ENCODE peak calls at places on chromosomes 5 and 9, in five cellular contexts. D is K562, K is HepG2, J is A549, W is GM12878. A is an unnamed sample.

GRCh38 chr9:112757300-112757883 is 6.8 kb downstream of the SNX30 start:
- DNase-seq in J (no peak), W (no peak), D (no peak), K (no peak), A (no peak)

GRCh38 chr9:118569151-118569550 is 800.1 kb downstream of the BRINP1 start:
- DNase-seq in J (no peak), D (no peak), K (no peak), W (no peak), A (no peak)

GRCh38 chr5:140575309-140575708 is 10.7 kb downstream of the SLC35A4 start:
- DNase-seq in K (peak; percentile 76), W (no peak), D (peak; percentile 61), J (peak; percentile 61), A (no peak)

GRCh38 chr5:94009161-94009560 is 267.8 kb upstream of the POU5F2 start:
- DNase-seq in W (no peak), J (no peak), D (no peak), K (no peak), A (no peak)

GRCh38 chr5:142906863-142907671 is 136.9 kb downstream of the ARHGAP26 start:
- DNase-seq in D (no peak), W (no peak), J (no peak), K (no peak), A (no peak)

GRCh38 chr9:108543251-108543768 is 312.5 kb downstream of the ACTL7B start:
- DNase-seq in J (peak; percentile 82), K (no peak), D (no peak), W (no peak), A (no peak)

GRCh38 chr5:138668451-138668850 is 84.8 kb upstream of the CTNNA1 start:
- DNase-seq in K (peak; percentile 27), D (no peak), J (no peak), W (no peak), A (peak; percentile 34)

GRCh38 chr5:59107692-59108091 is 524.8 kb downstream of the RAB3C start:
- DNase-seq in D (no peak), K (no peak), J (peak; percentile 89), W (no peak), A (no peak)

GRCh38 chr5:143758750-143759149 is 53.2 kb upstream of the HMHB1 start:
- DNase-seq in D (no peak), W (peak; percentile 51), K (no peak), J (no peak), A (no peak)

GRCh38 chr9:21395778-21396717 is 10.8 kb upstream of the IFNA2 start:
- DNase-seq in D (no peak), J (peak; percentile 42), W (no peak), K (peak; percentile 10), A (no peak)

GRCh38 chr5:180873628-180874520 is 12.8 kb upstream of the ZFP62 start:
- DNase-seq in D (peak; percentile 77), W (peak; percentile 36), J (no peak), K (no peak), A (no peak)

GRCh38 chr5:36870399-36871040 is 6.0 kb upstream of the NIPBL start:
- DNase-seq in J (peak; percentile 74), K (peak; percentile 72), W (no peak), D (peak; percentile 70), A (no peak)

GRCh38 chr5:54159153-54159836 is 151.1 kb downstream of the ARL15 start:
- DNase-seq in J (peak; percentile 74), W (no peak), K (peak; percentile 7), D (peak; percentile 54), A (no peak)

GRCh38 chr5:6733411-6734242 is 20.4 kb downstream of the TENT4A start:
- DNase-seq in W (no peak), K (no peak), D (no peak), J (no peak), A (no peak)

GRCh38 chr9:69936427-69936826 is 107.2 kb upstream of the MAMDC2 start:
- DNase-seq in J (peak; percentile 20), K (no peak), D (no peak), W (no peak), A (no peak)

GRCh38 chr5:174303437-174304045 is 258.0 kb downstream of the NSG2 start:
- DNase-seq in J (no peak), W (no peak), K (no peak), D (no peak), A (no peak)

GRCh38 chr5:142770650-142771609 is 753 bp downstream of the ARHGAP26 start:
- DNase-seq in W (no peak), D (peak; percentile 13), K (peak; percentile 69), J (peak; percentile 61), A (no peak)

GRCh38 chr9:127741831-127742434 is 6.8 kb upstream of the TOR2A start:
- DNase-seq in K (peak; percentile 37), D (peak; percentile 91), J (peak; percentile 81), W (no peak), A (peak; percentile 96)

GRCh38 chr9:130852801-130853200 is 17.7 kb downstream of the ABL1 start:
- DNase-seq in J (no peak), D (no peak), K (no peak), W (no peak), A (no peak)

GRCh38 chr9:124010665-124011321 is 775 bp upstream of the LHX2 start:
- DNase-seq in W (no peak), K (no peak), D (no peak), J (peak; percentile 52), A (peak; percentile 81)

GRCh38 chr5:153094333-153094732 is 396.1 kb upstream of the GRIA1 start:
- DNase-seq in J (no peak), K (no peak), D (no peak), W (no peak), A (no peak)

GRCh38 chr9:133857639-133858038 is 119.5 kb upstream of the SARDH start:
- DNase-seq in W (no peak), J (no peak), K (no peak), D (no peak), A (no peak)

GRCh38 chr9:133854785-133855184 is 116.6 kb upstream of the SARDH start:
- DNase-seq in W (no peak), K (no peak), D (no peak), J (no peak), A (no peak)

GRCh38 chr9:133858771-133859170 is 120.6 kb upstream of the SARDH start:
- DNase-seq in J (no peak), D (no peak), K (no peak), W (no peak), A (no peak)

GRCh38 chr9:133855802-133856592 is 117.8 kb upstream of the SARDH start:
- DNase-seq in D (no peak), W (no peak), J (no peak), K (peak; percentile 44), A (no peak)

GRCh38 chr9:133856798-133857197 is 118.6 kb upstream of the SARDH start:
- DNase-seq in K (no peak), D (no peak), W (no peak), J (no peak), A (no peak)
- H3K27ac ChIP-seq in K (no peak overlapping the region), D (no peak overlapping the region), W (no peak overlapping the region), J (no peak overlapping the region), A (no peak overlapping the region)

DNA sequence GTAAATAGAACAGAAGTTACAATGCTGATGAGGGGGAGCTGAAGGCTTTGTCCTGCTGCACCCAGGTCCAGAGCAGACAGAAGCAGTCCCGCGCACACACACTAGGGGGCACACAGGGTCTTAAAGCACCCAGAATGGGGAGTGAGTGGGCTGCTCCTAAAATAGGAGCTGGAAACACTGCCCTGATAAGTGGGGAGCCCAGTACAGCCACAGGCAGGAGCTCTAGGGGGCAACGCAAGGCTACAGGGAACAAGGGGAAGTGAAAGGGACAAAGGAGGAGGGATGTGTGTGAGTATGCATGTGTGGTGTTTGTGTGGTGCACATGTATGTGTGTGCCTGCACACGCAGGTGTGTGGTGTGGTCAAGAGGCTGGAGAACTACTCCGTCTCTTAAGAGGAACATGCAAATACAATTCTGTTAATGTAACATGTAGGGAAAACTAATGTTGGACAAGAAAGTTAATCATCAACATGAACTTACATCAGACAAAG is 191.5 kb downstream of the ROR2 start:
- DNase-seq in K (peak; percentile 25), W (peak; percentile 37), J (peak; percentile 55), D (peak; percentile 71), A (peak; percentile 93)
- TF ChIP-seq HDAC2 in K (no peak), W (no peak), J (no peak), D (no peak), A (no peak)

GRCh38 chr9:38027714-38028113 is 41.3 kb downstream of the SHB start:
- DNase-seq in J (no peak), D (no peak), W (no peak), K (no peak), A (no peak)
- H3K27ac ChIP-seq in J (peak overlapping the region; percentile 84), D (no peak overlapping the region), W (no peak overlapping the region), K (no peak overlapping the region), A (no peak overlapping the region)

DNA sequence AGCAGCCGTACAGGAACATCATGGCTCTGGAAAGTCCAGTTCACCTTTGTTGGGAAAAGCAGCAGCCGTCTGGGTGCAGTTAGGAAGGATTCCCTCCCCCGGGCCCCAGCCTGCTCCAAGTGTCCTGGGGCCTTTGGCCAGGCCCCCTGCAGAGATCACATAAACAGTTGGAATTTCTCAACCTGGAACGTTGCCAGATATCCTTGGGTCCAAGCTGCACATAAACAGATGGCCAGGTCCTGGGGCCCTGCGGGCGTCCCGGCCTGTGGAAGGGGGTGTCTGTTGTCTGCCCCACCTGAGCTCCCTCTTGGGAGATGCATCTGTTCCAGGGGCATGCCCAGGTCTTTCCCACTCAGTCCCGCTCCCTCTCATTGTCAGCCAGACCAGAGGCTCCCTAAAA is 92.7 kb downstream of the COL5A1 start:
- DNase-seq in K (peak; percentile 27), W (no peak), J (peak; percentile 19), D (no peak), A (no peak)
- TF ChIP-seq HDAC2 in K (no peak), W (no peak), J (no peak), D (no peak), A (no peak)